ENCODE peak calls at places on chromosome 3, in eight cellular contexts. T, Q, U, P, A, B, I and Y are unnamed samples.

GRCh38 chr3:122014741-122015140 is 7.3 kb downstream of the ILDR1 start:
- DNase-seq in T (no peak), Q (no peak), U (no peak), P (no peak), A (no peak), B (no peak), I (no peak), Y (no peak)

GRCh38 chr3:126125781-126126251 is 41.9 kb upstream of the SLC41A3 start:
- DNase-seq in T (peak; percentile 26), Q (no peak), U (no peak), P (peak; percentile 1), A (peak; percentile 4), B (no peak), I (no peak), Y (no peak)

GRCh38 chr3:44950273-44950672 is 25.7 kb downstream of the ZDHHC3 start:
- DNase-seq in T (no peak), Q (no peak), U (no peak), P (no peak), A (no peak), B (no peak), I (no peak), Y (no peak)

GRCh38 chr3:22241110-22241509 is 490.1 kb upstream of the ZNF385D start:
- DNase-seq in T (no peak), Q (no peak), U (no peak), P (no peak), A (no peak), B (no peak), I (no peak), Y (no peak)

GRCh38 chr3:47877288-47877687 is 74.3 kb downstream of the DHX30 start:
- DNase-seq in T (no peak), Q (no peak), U (no peak), P (no peak), A (no peak), B (peak; percentile 38), I (no peak), Y (no peak)

GRCh38 chr3:179074656-179075055 is 3.0 kb upstream of the ZMAT3 start:
- DNase-seq in T (no peak), Q (no peak), U (no peak), P (no peak), A (no peak), B (no peak), I (no peak), Y (no peak)

GRCh38 chr3:141735176-141735575 is 2.9 kb upstream of the RNF7 start:
- DNase-seq in T (no peak), Q (no peak), U (no peak), P (no peak), A (no peak), B (peak; percentile 17), I (no peak), Y (no peak)

GRCh38 chr3:164890061-164890460 is 188.2 kb downstream of the SI start:
- DNase-seq in T (no peak), Q (no peak), U (no peak), P (no peak), A (no peak), B (no peak), I (no peak), Y (no peak)

GRCh38 chr3:25581823-25582222 is 82.9 kb downstream of the TOP2B start:
- DNase-seq in T (no peak), Q (no peak), U (no peak), P (no peak), A (no peak), B (no peak), I (no peak), Y (no peak)

GRCh38 chr3:158539414-158540014 is 31.5 kb upstream of the MLF1 start:
- DNase-seq in T (no peak), Q (peak; percentile 6), U (peak; percentile 73), P (peak; percentile 21), A (no peak), B (peak; percentile 51), I (peak; percentile 36), Y (peak; percentile 6)

GRCh38 chr3:184380627-184381260 is 890 bp downstream of the CHRD start:
- DNase-seq in T (no peak), Q (no peak), U (no peak), P (no peak), A (no peak), B (no peak), I (no peak), Y (no peak)

GRCh38 chr3:190004656-190005055 is 116.0 kb downstream of the P3H2 start:
- DNase-seq in T (no peak), Q (no peak), U (no peak), P (no peak), A (no peak), B (no peak), I (no peak), Y (no peak)

GRCh38 chr3:189827108-189827507 is 195.9 kb downstream of the TP63 start:
- DNase-seq in T (no peak), Q (no peak), U (no peak), P (no peak), A (no peak), B (no peak), I (no peak), Y (no peak)

GRCh38 chr3:73236867-73237266 is 175.4 kb downstream of the EBLN2 start:
- DNase-seq in T (no peak), Q (no peak), U (no peak), P (no peak), A (no peak), B (no peak), I (no peak), Y (no peak)

GRCh38 chr3:20079621-20080020 is 39.4 kb downstream of the KAT2B start:
- DNase-seq in T (no peak), Q (no peak), U (no peak), P (no peak), A (no peak), B (no peak), I (no peak), Y (no peak)

GRCh38 chr3:42732196-42732828 is 29.7 kb upstream of the HHATL start:
- DNase-seq in T (no peak), Q (no peak), U (no peak), P (no peak), A (no peak), B (no peak), I (no peak), Y (no peak)

GRCh38 chr3:39212665-39213064 is 20.3 kb upstream of the XIRP1 start:
- DNase-seq in T (no peak), Q (no peak), U (no peak), P (no peak), A (no peak), B (no peak), I (no peak), Y (no peak)
- H3K27me3 ChIP-seq in T (no peaks in the 10 kb centered on the region), Q (no peaks in the 10 kb centered on the region), U (peaks cover 7% of the 10 kb centered on the region), P (no peaks in the 10 kb centered on the region), A (no peaks in the 10 kb centered on the region), B (peaks cover 32% of the 10 kb centered on the region), I (no peaks in the 10 kb centered on the region), Y (no peaks in the 10 kb centered on the region)

GRCh38 chr3:39805650-39806049 is 3.8 kb upstream of the MYRIP start:
- DNase-seq in T (no peak), Q (no peak), U (no peak), P (no peak), A (no peak), B (no peak), I (no peak), Y (no peak)
- H3K27me3 ChIP-seq in T (peaks cover 12% of the 10 kb centered on the region), Q (peaks cover 10% of the 10 kb centered on the region), U (peaks cover 22% of the 10 kb centered on the region), P (peaks cover 12% of the 10 kb centered on the region), A (no peaks in the 10 kb centered on the region), B (peaks cover 35% of the 10 kb centered on the region), I (peaks cover 28% of the 10 kb centered on the region), Y (peaks cover 5% of the 10 kb centered on the region)

GRCh38 chr3:57141719-57142118 is 23.4 kb downstream of the IL17RD start:
- DNase-seq in T (no peak), Q (no peak), U (no peak), P (no peak), A (no peak), B (no peak), I (no peak), Y (no peak)
- H3K27me3 ChIP-seq in T (no peaks in the 10 kb centered on the region), Q (no peaks in the 10 kb centered on the region), U (no peaks in the 10 kb centered on the region), P (peaks cover 10% of the 10 kb centered on the region), A (no peaks in the 10 kb centered on the region), B (peaks cover 15% of the 10 kb centered on the region), I (peaks cover 3% of the 10 kb centered on the region), Y (no peaks in the 10 kb centered on the region)

GRCh38 chr3:16071246-16071645 is 103.2 kb upstream of the GALNT15 start:
- DNase-seq in T (no peak), Q (no peak), U (no peak), P (no peak), A (no peak), B (no peak), I (no peak), Y (no peak)

GRCh38 chr3:16072420-16073110 is 101.9 kb upstream of the GALNT15 start:
- DNase-seq in T (no peak), Q (no peak), U (no peak), P (no peak), A (no peak), B (no peak), I (no peak), Y (no peak)

GRCh38 chr3:16070707-16071106 is 103.8 kb upstream of the GALNT15 start:
- DNase-seq in T (no peak), Q (no peak), U (no peak), P (no peak), A (no peak), B (no peak), I (no peak), Y (no peak)

GRCh38 chr3:16076564-16076963 is 97.9 kb upstream of the GALNT15 start:
- DNase-seq in T (no peak), Q (no peak), U (no peak), P (no peak), A (no peak), B (no peak), I (no peak), Y (no peak)

GRCh38 chr3:16073218-16073617 is 101.3 kb upstream of the GALNT15 start:
- DNase-seq in T (no peak), Q (no peak), U (no peak), P (no peak), A (no peak), B (peak; percentile 40), I (no peak), Y (no peak)
- H3K27me3 ChIP-seq in T (no peaks in the 10 kb centered on the region), Q (no peaks in the 10 kb centered on the region), U (no peaks in the 10 kb centered on the region), P (no peaks in the 10 kb centered on the region), A (no peaks in the 10 kb centered on the region), B (no peaks in the 10 kb centered on the region), I (no peaks in the 10 kb centered on the region), Y (no peaks in the 10 kb centered on the region)

DNA sequence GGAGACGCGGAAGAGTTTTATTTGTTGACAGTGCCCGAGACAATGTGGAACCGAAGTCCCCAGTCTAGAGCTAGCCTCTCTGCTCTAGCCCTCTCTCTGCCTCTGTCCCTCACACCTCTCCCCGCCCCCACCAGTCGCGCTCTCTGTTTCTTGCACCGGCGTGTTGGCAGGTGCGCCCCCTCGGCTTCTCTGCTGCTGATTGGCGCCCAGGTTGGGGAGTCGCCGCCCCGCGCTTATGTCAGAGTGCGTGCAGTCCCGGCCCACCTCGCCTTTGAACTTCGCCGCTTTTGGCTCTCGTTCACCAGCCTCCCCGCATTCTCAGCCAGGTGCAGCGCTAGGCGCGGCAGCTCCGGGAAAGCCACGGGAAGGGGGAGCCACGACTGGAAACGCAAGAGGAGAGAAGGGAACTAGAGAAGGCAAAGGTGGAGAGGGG is at the start of gene SOX14:
- DNase-seq in T (no peak), Q (no peak), U (no peak), P (no peak), A (peak; percentile 48), B (no peak), I (no peak), Y (no peak)
- H3K27me3 ChIP-seq in T (peaks cover 3% of the 10 kb centered on the region), Q (peaks cover 56% of the 10 kb centered on the region), U (peaks cover 58% of the 10 kb centered on the region), P (peaks cover 98% of the 10 kb centered on the region), A (peaks cover 2% of the 10 kb centered on the region), B (peaks cover 90% of the 10 kb centered on the region), I (peaks cover 88% of the 10 kb centered on the region), Y (peaks cover 25% of the 10 kb centered on the region)

GRCh38 chr3:4748127-4748526 is 231.1 kb upstream of the BHLHE40 start:
- DNase-seq in T (no peak), Q (no peak), U (no peak), P (no peak), A (no peak), B (no peak), I (no peak), Y (no peak)
- H3K27me3 ChIP-seq in T (no peaks in the 10 kb centered on the region), Q (no peaks in the 10 kb centered on the region), U (no peaks in the 10 kb centered on the region), P (no peaks in the 10 kb centered on the region), A (no peaks in the 10 kb centered on the region), B (no peaks in the 10 kb centered on the region), I (no peaks in the 10 kb centered on the region), Y (no peaks in the 10 kb centered on the region)